ENCODE peak calls at places on chromosomes 4 and X, in four cellular contexts. M is prostate gland, I is WTC11, G is fibroblast of the aortic adventitia. L is an unnamed sample.

GRCh38 chr4:169492436-169493163 is 119.8 kb downstream of the NEK1 start:
- DNase-seq in M (no peak), I (peak), G (peak), L (peak)

GRCh38 chr4:185911556-185912064 is 99.6 kb upstream of the SORBS2 start:
- DNase-seq in M (no peak), I (no peak), G (peak), L (no peak)

GRCh38 chr4:32037391-32037790 is 1317.2 kb downstream of the PCDH7 start:
- DNase-seq in M (no peak), I (no peak), G (no peak), L (no peak)

GRCh38 chr4:80538276-80538926 is 202.9 kb downstream of the CFAP299 start:
- DNase-seq in M (no peak), I (no peak), G (peak), L (no peak)

GRCh38 chr4:106496066-106496465 is 127.5 kb upstream of the GIMD1 start:
- DNase-seq in M (no peak), I (no peak), G (peak), L (no peak)

GRCh38 chrX:9789555-9789954 is 3.3 kb downstream of the SHROOM2 start:
- DNase-seq in M (no peak), I (peak), G (no peak), L (no peak)

GRCh38 chr4:155802573-155802972 is 43.8 kb downstream of the GUCY1B1 start:
- DNase-seq in M (no peak), I (no peak), G (no peak), L (no peak)

GRCh38 chr4:102824398-102824797 is 3.0 kb downstream of the UBE2D3 start:
- DNase-seq in M (no peak), I (no peak), G (no peak), L (no peak)

GRCh38 chr4:176193898-176194297 is 1.5 kb downstream of the SPATA4 start:
- DNase-seq in M (no peak), I (no peak), G (peak), L (no peak)

GRCh38 chr4:19883841-19884240 is 367.9 kb upstream of the SLIT2 start:
- DNase-seq in M (no peak), I (no peak), G (peak), L (no peak)

GRCh38 chrX:135644624-135645023 is 68.8 kb upstream of the CT45A1 start:
- DNase-seq in M (no peak), I (no peak), G (no peak), L (no peak)

GRCh38 chrX:23820235-23820782 is 37.3 kb downstream of the SAT1 start:
- DNase-seq in M (no peak), I (no peak), G (no peak), L (no peak)

GRCh38 chr4:101271516-101271915 is 75.8 kb downstream of the PPP3CA start:
- DNase-seq in M (no peak), I (no peak), G (no peak), L (no peak)

GRCh38 chr4:77104405-77105292 is 28.9 kb upstream of the CCNI start:
- DNase-seq in M (peak), I (no peak), G (peak), L (no peak)

GRCh38 chr4:122803788-122804208 is 22.8 kb upstream of the FGF2 start:
- DNase-seq in M (no peak), I (no peak), G (peak), L (peak)

GRCh38 chrX:1472975-1473374 is 20.3 kb upstream of the ASMTL start:
- DNase-seq in M (no peak), I (no peak), G (no peak), L (no peak)
- TF ChIP-seq CTCF in M (no peak), I (no peak), G (no peak), L (no peak)

DNA sequence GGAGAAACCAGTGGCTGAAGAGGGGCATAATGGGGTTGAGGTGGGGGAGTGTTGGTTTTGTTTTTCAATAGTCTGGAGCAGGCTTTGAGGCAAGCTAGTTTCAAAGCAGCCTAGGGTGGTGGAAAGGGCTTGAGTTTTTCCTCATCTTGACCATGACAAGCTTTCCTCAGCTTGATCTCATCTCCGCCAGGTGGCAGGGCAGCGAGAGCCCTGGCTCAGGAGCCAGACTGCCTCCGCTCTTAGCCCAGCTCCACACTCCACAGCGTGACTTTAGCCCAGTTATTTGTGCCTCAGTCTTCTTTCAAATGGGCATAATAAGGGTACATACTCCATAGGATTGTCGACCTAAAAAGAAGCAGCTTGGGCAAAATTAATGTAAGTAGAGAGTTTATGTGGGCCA is 29.9 kb upstream of the SOWAHD start:
- DNase-seq in M (no peak), I (peak), G (no peak), L (peak)
- TF ChIP-seq CTCF in M (no peak), I (no peak), G (no peak), L (no peak)

DNA sequence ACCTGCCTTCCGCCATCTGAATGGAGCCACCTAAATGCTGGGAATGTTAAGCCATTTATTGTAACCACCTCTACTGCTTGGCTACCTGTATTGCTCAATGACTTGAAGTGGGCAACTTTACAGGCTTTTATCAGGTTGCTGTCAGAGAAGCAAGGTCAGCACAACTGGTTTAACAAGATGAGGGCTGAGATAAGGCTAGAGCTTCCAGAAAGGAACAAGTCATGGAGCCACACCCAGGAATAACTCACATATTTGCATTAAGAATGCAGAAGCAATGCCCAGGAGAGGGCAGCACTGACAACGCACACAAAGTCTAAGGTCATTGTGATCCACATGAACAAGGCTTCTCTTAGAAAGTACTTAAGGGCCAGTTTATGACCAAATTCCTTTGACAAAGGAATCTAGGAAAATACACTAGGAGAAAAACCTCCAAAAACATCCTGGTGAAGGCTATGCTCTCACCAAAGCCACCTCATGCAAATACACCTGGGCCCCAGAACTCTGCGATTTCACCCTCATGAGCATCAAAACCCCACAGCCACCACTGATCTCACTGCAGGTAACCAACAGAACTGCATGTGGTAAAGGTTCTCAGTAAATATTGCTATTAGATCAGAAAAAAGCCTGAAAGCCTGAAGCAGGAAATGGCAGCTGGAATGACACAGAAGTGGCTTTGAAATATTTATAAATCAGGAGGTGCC is 15.0 kb upstream of the STS start:
- DNase-seq in M (peak), I (peak), G (peak), L (peak)
- TF ChIP-seq CTCF in M (peak), I (no peak), G (peak), L (no peak)

GRCh38 chr4:37664696-37665095 is 21.5 kb downstream of the RELL1 start:
- DNase-seq in M (no peak), I (no peak), G (no peak), L (no peak)

GRCh38 chr4:37667197-37668100 is 18.7 kb downstream of the RELL1 start:
- DNase-seq in M (no peak), I (no peak), G (peak), L (no peak)

GRCh38 chr4:37665347-37666009 is 20.7 kb downstream of the RELL1 start:
- DNase-seq in M (no peak), I (no peak), G (no peak), L (no peak)

GRCh38 chr4:37663552-37663951 is 22.6 kb downstream of the RELL1 start:
- DNase-seq in M (no peak), I (no peak), G (no peak), L (no peak)

DNA sequence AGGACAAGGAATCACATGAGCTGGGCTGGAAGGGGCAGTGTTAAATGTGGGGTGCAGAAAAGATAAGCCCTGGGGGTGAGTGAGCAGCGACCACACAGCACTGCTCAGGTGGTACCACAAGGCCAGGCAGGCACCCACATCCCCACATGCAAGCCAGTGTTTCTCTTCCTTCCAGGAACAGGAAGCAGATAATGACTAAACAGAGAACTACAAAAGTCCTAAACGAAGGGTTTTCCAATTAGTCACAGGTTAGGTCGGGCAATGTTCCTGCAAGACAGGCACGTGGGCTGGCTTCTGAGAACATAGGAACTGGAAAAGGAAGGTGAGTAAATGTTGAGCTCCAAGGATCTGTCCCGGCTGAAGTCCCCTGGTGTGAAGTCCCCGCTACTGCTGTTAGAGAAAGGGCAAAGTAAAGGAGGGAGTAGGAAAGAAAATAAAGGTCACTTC is 19.5 kb downstream of the RELL1 start:
- DNase-seq in M (no peak), I (no peak), G (peak), L (peak)
- TF ChIP-seq CTCF in M (no peak), I (no peak), G (peak), L (no peak)

GRCh38 chrX:130575831-130576404 is 174.1 kb downstream of the RBMX2 start:
- DNase-seq in M (no peak), I (peak), G (peak), L (peak)

GRCh38 chrX:130577431-130577830 is 175.6 kb downstream of the RBMX2 start:
- DNase-seq in M (no peak), I (no peak), G (no peak), L (no peak)

DNA sequence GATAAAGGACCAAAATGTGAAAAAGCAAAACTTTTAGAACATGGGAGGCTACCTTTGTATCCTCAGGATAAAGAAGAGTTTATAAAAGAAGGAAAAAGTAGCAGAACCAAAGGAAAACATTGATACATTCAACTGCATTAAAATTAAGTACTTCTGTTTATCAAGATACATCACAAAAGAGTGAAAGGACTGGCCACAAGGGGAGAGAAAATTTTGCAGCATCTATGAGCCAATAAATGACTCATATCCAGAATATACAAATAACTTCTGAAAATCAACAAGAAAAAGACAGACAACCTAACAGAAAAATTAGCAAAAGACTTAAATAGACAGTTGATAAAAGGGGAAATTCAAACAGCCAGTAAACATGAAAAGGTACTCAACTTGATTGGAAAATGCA is 177.1 kb downstream of the RBMX2 start:
- DNase-seq in M (no peak), I (no peak), G (no peak), L (no peak)
- TF ChIP-seq CTCF in M (no peak), I (no peak), G (no peak), L (no peak)